ENCODE peak calls at places on chromosomes 2 and 18, in five cellular contexts. C is pancreas, Z is K562, D is ovary, Y is Peyer's patch. S is an unnamed sample. For H3K4me1, the result is how much of the 10 kb centered on the place peaks cover.

GRCh38 chr2:127225186-127225960 is 5.3 kb upstream of the CYP27C1 start:
- DNase-seq in C (no peak), Z (no peak), D (no peak), Y (no peak), S (no peak)

GRCh38 chr18:76710646-76711520 is 111.5 kb upstream of the ZNF236 start:
- DNase-seq in C (no peak), Z (no peak), D (no peak), Y (no peak), S (no peak)

GRCh38 chr2:129069875-129070594 is 751.4 kb upstream of the HS6ST1 start:
- DNase-seq in C (peak), Z (no peak), D (no peak), Y (no peak), S (no peak)

GRCh38 chr2:37323770-37324535 is 680 bp downstream of the PRKD3 start:
- DNase-seq in C (no peak), Z (peak), D (no peak), Y (peak), S (peak)

GRCh38 chr2:156472686-156473085 is 36.5 kb downstream of the GPD2 start:
- DNase-seq in C (no peak), Z (no peak), D (no peak), Y (no peak), S (no peak)

GRCh38 chr2:240296611-240297552 is 138.6 kb upstream of the GPC1 start:
- DNase-seq in C (no peak), Z (no peak), D (no peak), Y (no peak), S (no peak)

GRCh38 chr18:3103576-3103975 is 90.6 kb upstream of the LPIN2 start:
- DNase-seq in C (no peak), Z (no peak), D (no peak), Y (no peak), S (no peak)

GRCh38 chr2:12560618-12561017 is 156.1 kb upstream of the TRIB2 start:
- DNase-seq in C (no peak), Z (no peak), D (no peak), Y (no peak), S (no peak)

GRCh38 chr2:162890690-162891311 is 52.2 kb upstream of the KCNH7 start:
- DNase-seq in C (peak), Z (peak), D (no peak), Y (no peak), S (no peak)

GRCh38 chr2:223930002-223930976 is 14.8 kb downstream of the WDFY1 start:
- DNase-seq in C (peak), Z (peak), D (no peak), Y (no peak), S (peak)

GRCh38 chr2:11376071-11376470 is 31.6 kb upstream of the ROCK2 start:
- DNase-seq in C (no peak), Z (no peak), D (no peak), Y (no peak), S (no peak)
- H3K4me1 ChIP-seq in C (under half), Z (under half), D (under half), Y (under half), S (half or more)

GRCh38 chr2:120508581-120509041 is 162.7 kb downstream of the INHBB start:
- DNase-seq in C (no peak), Z (no peak), D (no peak), Y (no peak), S (no peak)
- TF ChIP-seq CTCF in C (no peak), Z (no peak), D (no peak), Y (no peak), S (no peak)

GRCh38 chr18:78984941-78985784 is 5.5 kb downstream of the SALL3 start:
- DNase-seq in C (no peak), Z (peak), D (no peak), Y (peak), S (no peak)
- H3K4me1 ChIP-seq in C (under half), Z (under half), D (under half), Y (under half), S (under half)

GRCh38 chr2:43325448-43325811 is 99.0 kb upstream of the ZFP36L2 start:
- DNase-seq in C (no peak), Z (no peak), D (no peak), Y (no peak), S (no peak)

GRCh38 chr2:43321446-43321845 is 95.0 kb upstream of the ZFP36L2 start:
- DNase-seq in C (no peak), Z (no peak), D (no peak), Y (no peak), S (no peak)

GRCh38 chr2:43324589-43325447 is 98.4 kb upstream of the ZFP36L2 start:
- DNase-seq in C (no peak), Z (no peak), D (no peak), Y (no peak), S (no peak)

GRCh38 chr2:43326116-43326825 is 99.9 kb upstream of the ZFP36L2 start:
- DNase-seq in C (no peak), Z (no peak), D (no peak), Y (no peak), S (no peak)

GRCh38 chr2:43323810-43324588 is 97.6 kb upstream of the ZFP36L2 start:
- DNase-seq in C (no peak), Z (no peak), D (peak), Y (no peak), S (peak)
- TF ChIP-seq CTCF in C (no peak), Z (no peak), D (no peak), Y (no peak), S (no peak)

GRCh38 chr2:222862915-222863544 is 2.2 kb downstream of the ACSL3 start:
- DNase-seq in C (no peak), Z (no peak), D (no peak), Y (no peak), S (no peak)

GRCh38 chr2:222864296-222864695 is 3.5 kb downstream of the ACSL3 start:
- DNase-seq in C (no peak), Z (peak), D (peak), Y (no peak), S (peak)

GRCh38 chr2:222869252-222869560 is 8.4 kb downstream of the ACSL3 start:
- DNase-seq in C (no peak), Z (no peak), D (no peak), Y (no peak), S (no peak)

GRCh38 chr2:222865301-222865700 is 4.5 kb downstream of the ACSL3 start:
- DNase-seq in C (no peak), Z (no peak), D (no peak), Y (no peak), S (no peak)

DNA sequence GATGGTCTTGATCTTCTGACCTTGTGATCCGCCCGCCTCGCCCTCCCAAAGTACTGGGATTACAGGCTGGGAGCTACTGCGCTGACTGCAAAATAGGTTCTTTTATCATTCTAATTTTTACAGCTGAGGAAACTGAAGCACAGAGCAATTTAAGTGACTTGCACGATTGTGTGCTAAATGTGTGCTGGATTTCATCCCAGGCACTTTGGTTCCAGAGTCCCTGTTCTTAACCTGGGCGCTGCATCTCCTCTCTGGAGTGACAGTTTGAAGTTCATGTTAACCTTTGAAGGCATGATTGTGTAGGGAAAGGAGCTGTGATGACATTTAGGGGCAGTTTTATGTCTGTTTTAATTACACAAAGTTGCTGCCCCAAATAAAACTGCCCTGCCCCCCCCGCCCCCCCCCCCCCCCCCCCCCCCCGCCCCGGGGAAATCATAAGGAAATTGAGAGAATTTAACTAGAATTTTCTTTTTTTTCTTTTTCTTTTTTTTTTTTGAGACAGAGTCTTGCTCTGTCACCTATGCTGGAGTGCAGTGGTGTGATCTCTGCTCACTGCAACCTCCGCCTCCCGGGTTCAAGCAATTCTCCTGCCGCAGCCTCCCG is 5.6 kb downstream of the ACSL3 start:
- DNase-seq in C (no peak), Z (no peak), D (no peak), Y (no peak), S (no peak)
- H3K4me1 ChIP-seq in C (under half), Z (under half), D (under half), Y (under half), S (half or more)

GRCh38 chr2:27621524-27621923 is 7.3 kb downstream of the CCDC121 start:
- DNase-seq in C (no peak), Z (peak), D (no peak), Y (no peak), S (no peak)
- TF ChIP-seq CTCF in C (no peak), Z (no peak), D (no peak), Y (no peak), S (no peak)

GRCh38 chr2:27993950-27994728 is 103.6 kb downstream of the BABAM2 start:
- DNase-seq in C (no peak), Z (no peak), D (no peak), Y (no peak), S (no peak)

GRCh38 chr2:27988718-27989117 is 98.2 kb downstream of the BABAM2 start:
- DNase-seq in C (no peak), Z (no peak), D (no peak), Y (no peak), S (no peak)

GRCh38 chr2:27992787-27993747 is 102.5 kb downstream of the BABAM2 start:
- DNase-seq in C (no peak), Z (no peak), D (no peak), Y (no peak), S (no peak)

GRCh38 chr2:27989149-27989548 is 98.6 kb downstream of the BABAM2 start:
- DNase-seq in C (no peak), Z (no peak), D (no peak), Y (no peak), S (no peak)

GRCh38 chr2:27990030-27990590 is 99.6 kb downstream of the BABAM2 start:
- DNase-seq in C (no peak), Z (peak), D (no peak), Y (no peak), S (no peak)
- H3K4me1 ChIP-seq in C (under half), Z (under half), D (under half), Y (under half), S (under half)

GRCh38 chr2:43035922-43036321 is 190.5 kb downstream of the ZFP36L2 start:
- DNase-seq in C (no peak), Z (no peak), D (no peak), Y (no peak), S (no peak)
- TF ChIP-seq CTCF in C (no peak), Z (no peak), D (no peak), Y (no peak), S (no peak)

DNA sequence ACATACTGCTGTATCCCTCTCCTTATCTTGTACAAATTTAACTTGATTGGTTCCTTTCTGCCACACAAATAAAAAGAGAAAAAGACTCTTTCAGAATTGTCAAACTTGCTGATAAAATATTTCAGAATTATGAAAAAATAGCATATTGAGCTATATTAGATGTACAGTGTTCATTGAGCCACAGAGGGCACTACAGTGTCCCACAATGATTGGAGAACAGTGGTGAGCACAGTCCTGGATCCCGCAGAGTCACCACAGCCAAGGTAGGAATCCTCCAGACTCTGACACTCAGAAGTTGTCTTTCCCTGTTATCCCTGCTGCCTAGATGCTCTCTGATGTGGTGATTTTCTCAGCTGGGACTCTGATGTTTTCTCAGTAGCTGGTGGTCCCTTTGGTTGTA is 1281.3 kb upstream of the ZEB2 start:
- DNase-seq in C (no peak), Z (no peak), D (no peak), Y (no peak), S (no peak)
- H3K4me1 ChIP-seq in C (under half), Z (under half), D (under half), Y (under half), S (under half)